ENCODE peak calls at places on chromosomes 1 and 21, in nine cellular contexts. A, K, V, Z, D, U, C, H and I are unnamed samples.

GRCh38 chr1:35707253-35708178 is 11.2 kb downstream of the C1orf216 start:
- DNase-seq in V (no peak), K (no peak), Z (no peak), D (no peak), H (no peak), A (peak; percentile 29), U (no peak), C (peak; percentile 64), I (no peak)

GRCh38 chr1:37691497-37692077 is 729 bp upstream of the CDCA8 start:
- DNase-seq in Z (peak; percentile 41), H (peak; percentile 59), U (no peak), A (peak; percentile 59), C (peak; percentile 73), V (peak; percentile 21), D (peak; percentile 37), K (no peak), I (peak; percentile 78)

GRCh38 chr1:229759037-229759435 is 133.0 kb downstream of the URB2 start:
- DNase-seq in U (no peak), A (no peak), Z (no peak), K (peak; percentile 33), C (no peak), V (no peak), H (no peak), D (no peak), I (no peak)

GRCh38 chr1:166353162-166353561 is 186.4 kb upstream of the FAM78B start:
- DNase-seq in A (no peak), U (no peak), H (no peak), Z (no peak), V (no peak), K (no peak), C (no peak), D (no peak), I (no peak)

GRCh38 chr1:209999005-209999404 is 61.0 kb downstream of the SYT14 start:
- DNase-seq in K (no peak), A (no peak), V (no peak), U (no peak), D (no peak), H (no peak), Z (no peak), C (no peak), I (no peak)

GRCh38 chr1:48675251-48675650 is 101.4 kb downstream of the BEND5 start:
- DNase-seq in U (no peak), K (no peak), A (no peak), C (no peak), V (no peak), H (no peak), D (no peak), Z (no peak), I (no peak)

GRCh38 chr1:200867018-200867811 is 5.6 kb upstream of the GPR25 start:
- DNase-seq in V (no peak), Z (no peak), H (no peak), U (no peak), K (peak; percentile 42), D (no peak), A (no peak), C (no peak), I (no peak)

GRCh38 chr1:8629241-8630091 is 188.0 kb downstream of the RERE start:
- DNase-seq in V (no peak), H (no peak), Z (no peak), K (peak; percentile 61), U (no peak), D (no peak), C (no peak), A (no peak), I (no peak)

GRCh38 chr21:25457411-25457810 is 149.9 kb downstream of the MRPL39 start:
- DNase-seq in K (peak; percentile 22), H (no peak), C (no peak), V (no peak), A (no peak), Z (no peak), U (no peak), D (peak; percentile 81), I (no peak)

GRCh38 chr1:156368157-156368658 is 803 bp upstream of the RHBG start:
- DNase-seq in D (no peak), A (no peak), K (no peak), C (no peak), V (no peak), U (no peak), Z (no peak), H (no peak), I (no peak)

GRCh38 chr1:204649756-204650155 is 35.8 kb downstream of the LRRN2 start:
- DNase-seq in H (no peak), A (no peak), D (no peak), C (no peak), Z (no peak), U (no peak), K (no peak), V (no peak), I (no peak)

GRCh38 chr1:29653034-29653810 is 416.9 kb downstream of the PTPRU start:
- DNase-seq in V (no peak), D (no peak), H (no peak), C (no peak), A (peak; percentile 10), Z (no peak), U (no peak), K (no peak), I (no peak)

GRCh38 chr21:34179204-34179935 is 106.0 kb downstream of the MRPS6 start:
- DNase-seq in D (no peak), H (no peak), Z (no peak), V (no peak), K (no peak), A (no peak), C (no peak), U (no peak), I (no peak)

GRCh38 chr1:63321788-63322247 is 549 bp upstream of the FOXD3 start:
- DNase-seq in U (no peak), A (no peak), V (no peak), K (no peak), D (no peak), H (no peak), Z (no peak), C (no peak), I (no peak)

GRCh38 chr1:113073457-113073950 is 506 bp downstream of the LRIG2 start:
- DNase-seq in U (no peak), A (peak; percentile 52), H (peak; percentile 57), D (peak; percentile 78), C (no peak), K (no peak), Z (peak; percentile 56), V (peak; percentile 54), I (peak; percentile 50)

GRCh38 chr1:31717341-31717740 is 13.5 kb upstream of the COL16A1 start:
- DNase-seq in U (no peak), V (no peak), H (no peak), Z (no peak), K (no peak), C (no peak), D (no peak), A (no peak), I (no peak)

GRCh38 chr1:228084797-228085196 is 2.3 kb downstream of the ARF1 start:
- DNase-seq in V (no peak), H (no peak), C (peak; percentile 28), A (no peak), D (no peak), Z (peak; percentile 27), U (no peak), K (no peak), I (no peak)

GRCh38 chr1:8094481-8095241 is 68.6 kb upstream of the ERRFI1 start:
- DNase-seq in D (peak; percentile 95), A (no peak), V (peak; percentile 88), C (no peak), H (no peak), Z (no peak), U (no peak), K (peak; percentile 68), I (no peak)

GRCh38 chr1:161115132-161115711 is 2.6 kb downstream of the PFDN2 start:
- DNase-seq in H (no peak), K (no peak), C (no peak), D (peak; percentile 79), Z (no peak), A (no peak), V (peak; percentile 83), U (no peak), I (no peak)

GRCh38 chr1:29514361-29515187 is 278.3 kb downstream of the PTPRU start:
- DNase-seq in U (no peak), H (no peak), D (no peak), A (peak; percentile 20), Z (no peak), V (no peak), C (no peak), K (no peak), I (no peak)

GRCh38 chr1:20430355-20431290 is 55.4 kb downstream of the CAMK2N1 start:
- DNase-seq in H (peak; percentile 30), U (no peak), C (peak; percentile 72), Z (no peak), D (peak; percentile 34), K (peak; percentile 41), A (no peak), V (peak; percentile 23), I (peak; percentile 33)

GRCh38 chr1:117682372-117682771 is 76.5 kb downstream of the TENT5C start:
- DNase-seq in U (no peak), D (no peak), Z (no peak), C (no peak), H (no peak), V (no peak), A (no peak), K (no peak), I (peak; percentile 61)
- H3K4me1 ChIP-seq in U (peaks cover 6% of the 10 kb centered on the region), D (peaks cover 17% of the 10 kb centered on the region), Z (no peaks in the 10 kb centered on the region), C (peaks cover 13% of the 10 kb centered on the region), H (peaks cover 32% of the 10 kb centered on the region), V (peaks cover 9% of the 10 kb centered on the region), A (peaks cover 10% of the 10 kb centered on the region), K (peaks cover 63% of the 10 kb centered on the region), I (peaks cover 8% of the 10 kb centered on the region)

GRCh38 chr1:24109166-24109483 is 2.8 kb downstream of the MYOM3 start:
- DNase-seq in H (no peak), D (no peak), V (no peak), Z (no peak), C (no peak), A (no peak), U (no peak), K (no peak), I (no peak)
- H3K27ac ChIP-seq in H (peak overlapping the region; percentile 57), D (peak overlapping the region; percentile 53), V (peak overlapping the region; percentile 94), Z (no peak overlapping the region), C (peak overlapping the region; percentile 98), A (no peak overlapping the region), U (no peak overlapping the region), K (no peak overlapping the region), I (peak overlapping the region; percentile 66)

GRCh38 chr1:208233546-208233945 is 10.6 kb downstream of the PLXNA2 start:
- DNase-seq in K (peak; percentile 52), A (peak; percentile 78), U (no peak), V (no peak), C (no peak), H (no peak), Z (peak; percentile 77), D (peak; percentile 54), I (peak; percentile 60)
- H3K4me1 ChIP-seq in K (peaks cover 68% of the 10 kb centered on the region), A (peaks cover 77% of the 10 kb centered on the region), U (peaks cover 47% of the 10 kb centered on the region), V (no peaks in the 10 kb centered on the region), C (peaks cover 73% of the 10 kb centered on the region), H (peaks cover 14% of the 10 kb centered on the region), Z (peaks cover 83% of the 10 kb centered on the region), D (peaks cover 78% of the 10 kb centered on the region), I (peaks cover 43% of the 10 kb centered on the region)

DNA sequence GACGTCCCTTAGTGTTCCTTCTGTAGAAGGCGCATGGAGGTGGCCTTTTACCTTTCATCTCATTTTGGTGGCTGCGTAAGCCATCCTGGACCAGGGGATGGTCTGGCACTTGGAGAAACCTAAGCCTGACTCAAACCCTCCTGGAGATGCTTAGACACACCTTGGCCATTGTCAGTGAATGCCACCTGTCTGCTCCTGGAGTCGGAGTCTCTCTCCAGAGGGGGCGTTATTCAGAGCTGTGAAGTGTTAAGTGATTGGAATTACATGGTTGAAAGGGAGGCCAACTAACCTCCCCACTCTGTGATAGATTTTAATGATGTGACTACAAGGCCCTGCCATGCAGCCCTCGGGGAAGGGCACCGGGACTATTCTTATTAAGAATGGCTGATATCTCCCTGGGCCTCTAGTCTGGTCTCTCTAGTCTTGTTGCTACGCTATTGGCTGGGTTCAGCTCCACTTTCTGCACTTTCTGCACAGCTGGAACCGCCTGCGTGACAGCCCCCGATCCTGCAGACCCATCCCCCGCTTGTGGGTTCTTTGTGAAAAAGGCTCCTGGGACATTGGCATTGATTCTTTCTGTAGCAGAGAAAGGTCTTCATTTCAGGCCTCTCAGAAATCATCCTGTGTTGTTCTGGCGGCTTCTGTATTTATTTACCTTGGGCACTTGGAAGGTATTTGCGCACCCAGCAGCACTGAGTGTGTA is 4.2 kb downstream of the RASSF5 start:
- DNase-seq in A (no peak), K (no peak), U (no peak), D (no peak), Z (peak; percentile 29), H (no peak), V (no peak), C (no peak), I (no peak)
- H3K27ac ChIP-seq in A (peak overlapping the region; percentile 28), K (no peak overlapping the region), U (no peak overlapping the region), D (no peak overlapping the region), Z (peak overlapping the region; percentile 75), H (peak overlapping the region; percentile 70), V (no peak overlapping the region), C (no peak overlapping the region), I (no peak overlapping the region)